ENCODE peak calls at places on chromosomes 2 and 18, in nine cellular contexts. N is right lobe of liver, L is ovary, O is adrenal gland, G is stomach, W is SK-N-SH, Y is breast epithelium, Z is uterus, C is fibroblast of lung. K is an unnamed sample. For H3K4me1, the result is how much of the 10 kb centered on the place peaks cover.

GRCh38 chr2:134773372-134774073 is 54.7 kb upstream of the TMEM163 start:
- DNase-seq in W (peak), N (no peak), O (peak), G (peak), L (no peak), C (no peak), Z (no peak), Y (no peak), K (peak)

GRCh38 chr18:35982404-35983114 is 10.1 kb downstream of the RMP24 start:
- DNase-seq in Y (no peak), C (peak), Z (no peak), G (no peak), N (no peak), O (no peak), L (no peak), W (no peak), K (no peak)

GRCh38 chr2:86397989-86398388 is 43.2 kb upstream of the KDM3A start:
- DNase-seq in L (no peak), W (peak), Z (no peak), G (no peak), C (peak), O (no peak), N (no peak), Y (no peak), K (peak)

GRCh38 chr2:128396500-128396891 is 77.8 kb upstream of the HS6ST1 start:
- DNase-seq in G (peak), C (no peak), W (peak), L (no peak), Y (no peak), Z (no peak), O (no peak), N (no peak), K (peak)

GRCh38 chr2:3625186-3625585 is 30.3 kb downstream of the COLEC11 start:
- DNase-seq in N (no peak), Y (no peak), G (no peak), W (no peak), C (no peak), O (no peak), L (peak), Z (peak), K (no peak)

GRCh38 chr2:53880756-53881155 is 21.0 kb upstream of the GPR75 start:
- DNase-seq in O (no peak), L (no peak), Y (no peak), C (peak), Z (no peak), G (no peak), N (no peak), W (no peak), K (no peak)

GRCh38 chr2:162198239-162198638 is 45.0 kb downstream of the FAP start:
- DNase-seq in N (no peak), Z (no peak), G (no peak), L (no peak), W (no peak), O (no peak), Y (no peak), C (peak), K (no peak)

GRCh38 chr2:152320166-152320565 is 14.8 kb upstream of the FMNL2 start:
- DNase-seq in Y (no peak), O (no peak), N (no peak), L (no peak), W (no peak), Z (no peak), C (peak), G (no peak), K (no peak)

GRCh38 chr18:75433098-75433497 is 5.6 kb upstream of the SMIM21 start:
- DNase-seq in Z (no peak), W (no peak), Y (no peak), O (no peak), C (no peak), G (no peak), L (no peak), N (no peak), K (no peak)

GRCh38 chr2:27773959-27774358 is 2.4 kb downstream of the MRPL33 start:
- DNase-seq in O (no peak), W (no peak), C (no peak), Y (no peak), N (no peak), Z (no peak), G (no peak), L (no peak), K (no peak)

GRCh38 chr2:232688201-232688600 is 8.9 kb upstream of the GIGYF2 start:
- DNase-seq in Z (no peak), N (no peak), C (no peak), G (no peak), O (no peak), Y (no peak), W (no peak), L (no peak), K (no peak)

GRCh38 chr2:149410701-149411484 is 80.5 kb downstream of the LYPD6 start:
- DNase-seq in G (no peak), Z (no peak), N (no peak), L (no peak), O (no peak), C (peak), Y (no peak), W (no peak), K (no peak)

GRCh38 chr18:76518073-76518472 is 23.0 kb upstream of the ZNF516 start:
- DNase-seq in N (no peak), W (no peak), Y (no peak), C (peak), Z (no peak), L (no peak), G (no peak), O (no peak), K (no peak)

GRCh38 chr2:148538375-148538774 is 106.2 kb upstream of the EPC2 start:
- DNase-seq in Z (no peak), O (no peak), W (peak), L (no peak), Y (no peak), C (no peak), G (no peak), N (no peak), K (no peak)

GRCh38 chr2:200863655-200864205 is 728 bp downstream of the CLK1 start:
- DNase-seq in Y (no peak), C (peak), W (no peak), G (no peak), N (no peak), O (no peak), L (peak), Z (no peak), K (no peak)

GRCh38 chr2:120472031-120472430 is 126.1 kb downstream of the INHBB start:
- DNase-seq in W (no peak), G (no peak), C (no peak), Z (no peak), Y (no peak), O (no peak), L (no peak), N (no peak), K (no peak)

GRCh38 chr2:71223767-71224333 is 3.1 kb downstream of the PAIP2B start:
- DNase-seq in C (peak), N (peak), G (peak), L (peak), W (peak), Y (peak), O (peak), Z (peak), K (peak)

GRCh38 chr2:172734711-172735645 is 667 bp upstream of the RAPGEF4 start:
- DNase-seq in Y (no peak), N (no peak), G (no peak), W (no peak), C (no peak), Z (no peak), O (no peak), L (no peak), K (no peak)

GRCh38 chr2:113073325-113073834 is 5.6 kb downstream of the IL1F10 start:
- DNase-seq in W (no peak), Y (no peak), G (no peak), C (no peak), L (no peak), O (no peak), N (no peak), Z (no peak), K (no peak)

GRCh38 chr2:9480157-9480556 is 5.8 kb downstream of the IAH1 start:
- DNase-seq in Z (no peak), C (no peak), O (no peak), W (no peak), N (no peak), Y (no peak), G (no peak), L (no peak), K (no peak)
- H3K4me1 ChIP-seq in Z (under half), C (under half), O (under half), W (under half), N (under half), Y (under half), G (under half), L (under half), K (under half)

DNA sequence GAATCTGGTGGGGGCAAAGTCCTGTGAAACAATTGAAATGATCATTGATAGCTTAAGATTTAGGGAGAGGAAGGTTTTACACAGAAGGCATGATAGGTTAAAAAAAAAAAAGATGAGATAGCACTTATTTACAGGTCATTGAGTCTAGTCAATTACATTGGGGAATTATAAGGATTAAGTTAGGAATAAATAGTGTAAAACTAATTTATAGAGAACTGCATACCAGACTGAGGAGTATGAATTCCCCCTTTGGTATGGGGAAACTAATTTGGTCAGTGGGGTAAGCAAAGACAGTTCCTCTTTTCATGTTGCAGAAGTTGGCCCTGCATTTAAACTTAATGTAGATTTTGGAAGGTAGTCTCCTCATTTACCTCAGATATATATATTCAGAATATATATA is 10.7 kb downstream of the GLS start:
- DNase-seq in L (no peak), C (no peak), N (no peak), Y (no peak), O (no peak), Z (no peak), G (no peak), W (no peak), K (no peak)
- H3K4me1 ChIP-seq in L (under half), C (under half), N (under half), Y (under half), O (half or more), Z (under half), G (half or more), W (under half), K (under half)

GRCh38 chr2:47172156-47172921 is 17.2 kb upstream of the STPG4 start:
- DNase-seq in W (no peak), Y (no peak), Z (no peak), O (peak), L (no peak), N (no peak), G (no peak), C (no peak), K (peak)

GRCh38 chr2:47172922-47173695 is 18.0 kb upstream of the STPG4 start:
- DNase-seq in G (no peak), C (no peak), N (no peak), O (no peak), L (no peak), Z (no peak), W (no peak), Y (no peak), K (no peak)

GRCh38 chr2:47177042-47177565 is 22.0 kb upstream of the STPG4 start:
- DNase-seq in O (no peak), Z (no peak), N (no peak), W (no peak), Y (no peak), G (no peak), C (no peak), L (no peak), K (no peak)

GRCh38 chr2:47174731-47175361 is 19.7 kb upstream of the STPG4 start:
- DNase-seq in C (peak), W (peak), Z (no peak), L (peak), O (peak), N (peak), G (peak), Y (peak), K (peak)

GRCh38 chr2:47173986-47174730 is 19.1 kb upstream of the STPG4 start:
- DNase-seq in N (no peak), G (no peak), O (no peak), Y (no peak), W (no peak), C (no peak), Z (no peak), L (no peak), K (no peak)
- H3K4me1 ChIP-seq in N (half or more), G (half or more), O (half or more), Y (under half), W (under half), C (under half), Z (under half), L (under half), K (under half)

DNA sequence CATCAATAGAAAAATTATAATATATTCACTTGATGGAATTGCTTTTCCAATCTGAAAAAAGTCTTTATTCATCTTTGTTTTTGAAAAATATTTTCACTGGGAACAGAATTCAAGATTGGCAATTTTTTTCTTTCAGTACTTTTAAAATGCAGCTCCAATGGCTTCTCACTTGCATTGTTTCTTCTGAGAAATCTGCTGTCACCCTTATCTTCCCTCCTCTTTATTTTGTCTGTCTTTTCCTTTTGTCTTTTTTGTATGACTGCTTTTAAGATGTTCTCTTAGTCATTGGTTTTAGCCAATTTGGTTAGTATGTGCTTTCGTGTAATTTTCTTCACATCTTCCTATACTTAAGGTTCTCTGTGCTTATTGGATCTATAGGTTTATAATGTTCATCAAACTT is 37.1 kb upstream of the COPS8 start:
- DNase-seq in W (no peak), C (no peak), Y (no peak), O (no peak), N (no peak), G (no peak), Z (no peak), L (no peak), K (no peak)
- H3K4me1 ChIP-seq in W (under half), C (under half), Y (under half), O (under half), N (under half), G (under half), Z (under half), L (under half), K (under half)

GRCh38 chr2:98501223-98501622 is 56.6 kb downstream of the INPP4A start:
- DNase-seq in C (no peak), W (no peak), Y (no peak), L (no peak), G (no peak), Z (no peak), N (no peak), O (no peak), K (no peak)

GRCh38 chr2:98496750-98497493 is 52.3 kb downstream of the INPP4A start:
- DNase-seq in O (no peak), L (no peak), Z (no peak), W (no peak), N (no peak), C (no peak), G (no peak), Y (no peak), K (no peak)

GRCh38 chr2:98500561-98500960 is 55.9 kb downstream of the INPP4A start:
- DNase-seq in N (no peak), O (no peak), W (no peak), Z (no peak), C (no peak), G (no peak), Y (no peak), L (no peak), K (no peak)

GRCh38 chr2:98501896-98502295 is 57.2 kb downstream of the INPP4A start:
- DNase-seq in W (no peak), N (no peak), G (no peak), C (no peak), O (no peak), Y (no peak), L (no peak), Z (no peak), K (no peak)

GRCh38 chr2:98498703-98499445 is 54.2 kb downstream of the INPP4A start:
- DNase-seq in Y (no peak), Z (no peak), N (no peak), G (no peak), C (no peak), W (no peak), O (no peak), L (no peak), K (no peak)
- H3K4me1 ChIP-seq in Y (under half), Z (under half), N (under half), G (under half), C (under half), W (under half), O (under half), L (under half), K (under half)

GRCh38 chr2:46071074-46071473 is 226.1 kb upstream of the EPAS1 start:
- DNase-seq in Z (no peak), N (no peak), C (no peak), W (no peak), O (no peak), G (no peak), L (no peak), Y (no peak), K (no peak)
- H3K4me1 ChIP-seq in Z (under half), N (under half), C (under half), W (under half), O (under half), G (under half), L (under half), Y (under half), K (under half)

DNA sequence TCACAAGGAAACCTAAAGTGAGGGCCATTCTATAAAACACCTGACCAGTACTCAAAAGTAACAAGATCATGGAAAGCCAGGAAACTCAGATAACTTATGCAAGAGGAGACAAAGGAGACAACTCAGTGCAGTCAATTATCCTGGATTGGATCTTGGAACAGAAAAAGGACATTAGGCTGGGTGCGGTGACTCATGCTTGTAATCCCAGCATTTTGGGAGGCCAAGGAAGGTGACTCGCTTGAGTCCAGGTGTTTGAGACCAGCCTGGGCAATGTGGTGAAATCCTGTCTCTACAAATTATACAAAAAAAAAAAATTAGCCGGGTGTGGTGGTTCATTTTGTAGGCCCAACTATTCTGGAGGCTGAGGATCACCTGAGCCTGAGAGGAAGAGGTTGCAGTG is 424.5 kb upstream of the SPRED2 start:
- DNase-seq in Y (no peak), G (no peak), O (no peak), Z (no peak), L (no peak), N (no peak), C (no peak), W (no peak), K (no peak)
- H3K4me1 ChIP-seq in Y (under half), G (under half), O (under half), Z (under half), L (under half), N (under half), C (under half), W (under half), K (under half)

DNA sequence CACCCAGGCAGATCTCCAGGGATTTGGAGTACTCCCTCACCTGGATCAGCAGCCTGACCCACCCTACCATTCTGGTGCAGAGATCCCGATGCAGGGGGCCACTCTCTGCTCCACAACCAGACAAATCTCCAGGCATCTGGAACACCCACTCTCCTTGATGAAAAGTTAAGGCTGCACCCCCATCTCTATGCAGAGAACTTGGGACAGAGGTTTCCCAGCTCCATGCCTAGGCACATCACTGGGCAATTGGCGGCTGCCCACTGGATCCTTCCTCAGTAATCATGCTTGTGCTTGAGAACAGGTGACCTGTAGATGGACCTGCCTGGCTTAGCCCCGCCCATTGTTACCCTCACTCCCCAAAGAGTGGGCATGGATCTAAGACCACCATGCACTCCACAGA is 624.9 kb downstream of the CBLN2 start:
- DNase-seq in W (no peak), N (no peak), G (no peak), L (no peak), Z (no peak), O (no peak), Y (no peak), C (no peak), K (no peak)
- H3K4me1 ChIP-seq in W (under half), N (under half), G (under half), L (under half), Z (under half), O (under half), Y (under half), C (under half), K (under half)

GRCh38 chr2:101768480-101769077 is 71.1 kb downstream of the MAP4K4 start:
- DNase-seq in O (no peak), Z (no peak), Y (no peak), W (no peak), L (no peak), C (no peak), N (no peak), G (no peak), K (no peak)
- H3K4me1 ChIP-seq in O (half or more), Z (under half), Y (under half), W (half or more), L (under half), C (under half), N (half or more), G (half or more), K (under half)